ENCODE peak calls at places on chromosomes 4 and X, in eight cellular contexts. V is ovary; N is AG09319; X is mesothelial cell of epicardium; H is CD4-positive, alpha-beta T cell; Q is tibial artery; A is progenitor cell of endocrine pancreas; U is OCI-LY7. R is an unnamed sample.

GRCh38 chr4:78310056-78310731 is 241.4 kb upstream of the ANXA3 start:
- DNase-seq in X (no peak), U (no peak), Q (no peak), N (no peak), V (no peak), H (no peak), A (no peak), R (no peak)

GRCh38 chr4:145887241-145887964 is 51.2 kb downstream of the ZNF827 start:
- DNase-seq in A (no peak), U (peak; percentile 26), X (no peak), H (no peak), V (peak; percentile 58), Q (peak; percentile 41), N (peak; percentile 70), R (no peak)

GRCh38 chrX:39268207-39268606 is 466.9 kb downstream of the MID1IP1 start:
- DNase-seq in N (no peak), H (no peak), Q (no peak), V (no peak), X (no peak), U (no peak), A (no peak), R (no peak)

GRCh38 chr4:98605216-98605615 is 53.2 kb downstream of the TSPAN5 start:
- DNase-seq in Q (no peak), H (no peak), U (no peak), A (no peak), X (no peak), V (no peak), N (no peak), R (no peak)

GRCh38 chr4:140099993-140100392 is 54.0 kb downstream of the MAML3 start:
- DNase-seq in N (no peak), X (no peak), Q (peak; percentile 60), V (no peak), A (no peak), H (no peak), U (no peak), R (peak; percentile 47)

GRCh38 chr4:30103455-30103854 is 616.7 kb upstream of the PCDH7 start:
- DNase-seq in X (no peak), N (no peak), H (no peak), U (no peak), A (no peak), V (no peak), Q (no peak), R (no peak)

GRCh38 chr4:168883513-168883912 is 126.5 kb downstream of the CBR4 start:
- DNase-seq in X (no peak), U (no peak), H (no peak), N (peak; percentile 34), A (no peak), V (no peak), Q (no peak), R (no peak)

GRCh38 chr4:139749313-139749712 is 83.7 kb downstream of the MGST2 start:
- DNase-seq in N (no peak), A (no peak), V (no peak), Q (no peak), X (no peak), H (no peak), U (no peak), R (no peak)

GRCh38 chr4:648579-649292 is 23.4 kb downstream of the PDE6B start:
- DNase-seq in V (no peak), X (no peak), Q (no peak), U (no peak), A (no peak), H (no peak), N (no peak), R (no peak)

GRCh38 chr4:164904336-164904735 is 27.4 kb downstream of the APELA start:
- DNase-seq in H (no peak), N (no peak), X (no peak), U (no peak), A (no peak), V (no peak), Q (no peak), R (no peak)

GRCh38 chr4:7529368-7529923 is 94.7 kb upstream of the PSAPL1 start:
- DNase-seq in X (no peak), V (no peak), H (no peak), N (no peak), U (no peak), Q (no peak), A (no peak), R (no peak)

GRCh38 chr4:39655866-39656265 is 17.2 kb upstream of the SMIM14 start:
- DNase-seq in N (peak; percentile 69), U (no peak), H (no peak), X (no peak), Q (peak; percentile 53), V (peak; percentile 70), A (no peak), R (no peak)

GRCh38 chrX:72201836-72202536 is 20.4 kb downstream of the PIN4 start:
- DNase-seq in V (no peak), H (no peak), X (no peak), A (no peak), U (no peak), N (peak; percentile 16), Q (no peak), R (no peak)

GRCh38 chr4:53061467-53061866 is 199.3 kb downstream of the RASL11B start:
- DNase-seq in U (no peak), V (no peak), X (no peak), H (no peak), Q (no peak), A (no peak), N (no peak), R (no peak)

GRCh38 chrX:74179071-74179470 is 124.9 kb upstream of the ZCCHC13 start:
- DNase-seq in Q (no peak), U (no peak), H (no peak), V (no peak), N (no peak), A (no peak), X (no peak), R (no peak)

GRCh38 chr4:102022343-102022742 is 231.8 kb downstream of the BANK1 start:
- DNase-seq in A (no peak), N (no peak), U (no peak), V (no peak), H (no peak), Q (no peak), X (no peak), R (no peak)

GRCh38 chr4:81746071-81746470 is 274.4 kb upstream of the RASGEF1B start:
- DNase-seq in A (no peak), X (no peak), V (no peak), U (no peak), Q (no peak), H (no peak), N (no peak), R (no peak)

GRCh38 chr4:2212831-2213230 is 29.1 kb downstream of the HAUS3 start:
- DNase-seq in X (no peak), U (no peak), Q (no peak), N (no peak), V (no peak), A (no peak), H (no peak), R (no peak)

GRCh38 chr4:54645830-54646229 is 11.9 kb upstream of the KIT start:
- DNase-seq in U (no peak), X (no peak), Q (no peak), N (no peak), H (no peak), V (no peak), A (no peak), R (no peak)
- TF ChIP-seq CTCF in U (no peak), X (no peak), Q (no peak), N (no peak), H (no peak), V (no peak), A (no peak), R (no peak)

GRCh38 chrX:19659929-19660328 is 144.6 kb upstream of the MAP3K15 start:
- DNase-seq in X (no peak), Q (no peak), U (peak; percentile 3), N (no peak), H (no peak), A (no peak), V (no peak), R (no peak)
- TF ChIP-seq CTCF in X (no peak), Q (no peak), U (peak; percentile 30), N (no peak), H (no peak), A (no peak), V (no peak), R (peak; percentile 14)

DNA sequence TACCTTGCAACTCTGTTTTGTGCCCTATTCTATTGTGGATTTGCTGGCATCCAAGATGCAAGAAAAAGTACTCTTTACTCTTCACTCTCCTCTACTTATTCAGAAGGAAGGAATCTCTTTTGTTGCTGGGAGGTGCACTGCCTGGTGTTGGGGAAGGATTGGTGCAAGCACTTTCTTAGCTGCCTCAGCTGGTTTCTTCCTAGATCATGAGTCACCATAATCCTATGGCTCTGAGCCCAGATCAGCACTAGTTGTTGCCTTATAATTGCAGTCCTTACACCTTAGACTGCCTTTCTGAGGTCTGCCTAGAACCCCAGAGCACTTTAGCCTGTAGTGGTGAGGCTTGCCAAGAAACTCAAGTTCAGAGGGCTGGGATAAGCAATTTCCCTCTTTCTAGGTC is 37.0 kb upstream of the CT83 start:
- DNase-seq in V (no peak), H (no peak), N (no peak), U (no peak), A (no peak), Q (no peak), X (no peak), R (no peak)
- TF ChIP-seq CTCF in V (no peak), H (no peak), N (no peak), U (no peak), A (no peak), Q (no peak), X (no peak), R (no peak)

GRCh38 chr4:84681488-84682274 is 98.8 kb downstream of the CDS1 start:
- DNase-seq in V (no peak), H (no peak), Q (no peak), N (peak; percentile 19), A (no peak), X (no peak), U (no peak), R (no peak)
- TF ChIP-seq CTCF in V (no peak), H (no peak), Q (no peak), N (no peak), A (no peak), X (no peak), U (no peak), R (no peak)

GRCh38 chr4:41693629-41694028 is 54.9 kb downstream of the PHOX2B start:
- DNase-seq in U (peak; percentile 35), X (no peak), A (no peak), H (no peak), V (no peak), N (peak; percentile 2), Q (no peak), R (no peak)
- TF ChIP-seq CTCF in U (peak; percentile 79), X (no peak), A (peak; percentile 66), H (no peak), V (no peak), N (peak; percentile 56), Q (no peak), R (peak; percentile 59)

DNA sequence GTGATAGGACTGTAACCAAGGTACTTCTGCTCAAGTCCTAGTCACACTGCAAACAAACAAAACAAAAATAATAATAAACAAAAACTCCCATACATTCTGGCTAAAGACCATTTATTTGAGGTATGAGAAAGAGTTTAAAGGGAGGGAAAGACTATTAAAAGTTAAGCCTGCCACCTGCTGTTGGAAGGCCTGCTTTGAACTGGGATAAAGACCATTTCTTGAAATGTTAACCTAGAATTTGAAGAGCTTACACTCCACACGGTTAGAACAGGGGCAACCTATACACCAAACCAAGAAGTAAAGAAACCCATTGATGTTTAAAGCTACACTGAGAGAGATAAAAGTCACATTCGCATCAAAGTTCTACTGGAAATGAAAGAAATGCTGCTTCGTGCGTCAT is 548.7 kb upstream of the DIPK2B start:
- DNase-seq in H (no peak), N (no peak), V (peak; percentile 24), X (no peak), Q (no peak), A (no peak), U (no peak), R (no peak)
- TF ChIP-seq CTCF in H (no peak), N (peak; percentile 44), V (no peak), X (no peak), Q (peak; percentile 19), A (peak; percentile 12), U (peak; percentile 29), R (peak; percentile 21)